ENCODE peak calls at places on chromosome 22, in six cellular contexts. One of them, this sample, is unnamed.

GRCh38 chr22:30044369-30044768 is 35.9 kb upstream of the HORMAD2 start:
- DNase-seq in left ventricle myocardium inferior: no peak
- DNase-seq in Karpas-422: no peak
- DNase-seq in GM23248: peak; percentile 96
- DNase-seq in HFF-Myc: peak; percentile 27
- DNase-seq in thoracic aorta: no peak
- DNase-seq in this sample: peak; percentile 95

GRCh38 chr22:22895776-22896445 is 8.3 kb downstream of the IGLL5 start:
- DNase-seq in left ventricle myocardium inferior: no peak
- DNase-seq in Karpas-422: no peak
- DNase-seq in GM23248: no peak
- DNase-seq in HFF-Myc: no peak
- DNase-seq in thoracic aorta: no peak
- DNase-seq in this sample: no peak

GRCh38 chr22:35437038-35437437 is 37.1 kb downstream of the MCM5 start:
- DNase-seq in left ventricle myocardium inferior: no peak
- DNase-seq in Karpas-422: peak; percentile 88
- DNase-seq in GM23248: peak; percentile 16
- DNase-seq in HFF-Myc: no peak
- DNase-seq in thoracic aorta: no peak
- DNase-seq in this sample: no peak

GRCh38 chr22:24175160-24175808 is 6.0 kb upstream of the SUSD2 start:
- DNase-seq in left ventricle myocardium inferior: peak; percentile 85
- DNase-seq in Karpas-422: peak; percentile 80
- DNase-seq in GM23248: peak; percentile 86
- DNase-seq in HFF-Myc: no peak
- DNase-seq in thoracic aorta: peak; percentile 55
- DNase-seq in this sample: peak; percentile 50

GRCh38 chr22:24583221-24583971 is 9.5 kb downstream of the LRRC75B start:
- DNase-seq in left ventricle myocardium inferior: no peak
- DNase-seq in Karpas-422: no peak
- DNase-seq in GM23248: peak; percentile 28
- DNase-seq in HFF-Myc: no peak
- DNase-seq in thoracic aorta: no peak
- DNase-seq in this sample: no peak

GRCh38 chr22:24807284-24807950 is 1.4 kb downstream of the SGSM1 start:
- DNase-seq in left ventricle myocardium inferior: peak; percentile 32
- DNase-seq in Karpas-422: no peak
- DNase-seq in GM23248: no peak
- DNase-seq in HFF-Myc: no peak
- DNase-seq in thoracic aorta: peak; percentile 57
- DNase-seq in this sample: no peak

GRCh38 chr22:18068381-18068988 is 9.3 kb upstream of the PEX26 start:
- DNase-seq in left ventricle myocardium inferior: no peak
- DNase-seq in Karpas-422: no peak
- DNase-seq in GM23248: peak; percentile 71
- DNase-seq in HFF-Myc: no peak
- DNase-seq in thoracic aorta: no peak
- DNase-seq in this sample: no peak

GRCh38 chr22:47011131-47011854 is 248.8 kb downstream of the TBC1D22A start:
- DNase-seq in left ventricle myocardium inferior: no peak
- DNase-seq in Karpas-422: no peak
- DNase-seq in GM23248: no peak
- DNase-seq in HFF-Myc: no peak
- DNase-seq in thoracic aorta: no peak
- DNase-seq in this sample: no peak

GRCh38 chr22:47192651-47193437 is 430.4 kb downstream of the TBC1D22A start:
- DNase-seq in left ventricle myocardium inferior: no peak
- DNase-seq in Karpas-422: peak; percentile 96
- DNase-seq in GM23248: no peak
- DNase-seq in HFF-Myc: no peak
- DNase-seq in thoracic aorta: no peak
- DNase-seq in this sample: no peak

GRCh38 chr22:30694638-30695350 is at the start of gene OSBP2:
- DNase-seq in left ventricle myocardium inferior: peak; percentile 27
- DNase-seq in Karpas-422: no peak
- DNase-seq in GM23248: peak; percentile 45
- DNase-seq in HFF-Myc: no peak
- DNase-seq in thoracic aorta: no peak
- DNase-seq in this sample: no peak

GRCh38 chr22:22235564-22235963 is 9.0 kb upstream of the VPREB1 start:
- DNase-seq in left ventricle myocardium inferior: no peak
- DNase-seq in Karpas-422: peak; percentile 84
- DNase-seq in GM23248: peak; percentile 23
- DNase-seq in HFF-Myc: no peak
- DNase-seq in thoracic aorta: no peak
- DNase-seq in this sample: no peak

GRCh38 chr22:30183861-30184278 is 62.7 kb downstream of the LIF start:
- DNase-seq in left ventricle myocardium inferior: no peak
- DNase-seq in Karpas-422: no peak
- DNase-seq in GM23248: no peak
- DNase-seq in HFF-Myc: no peak
- DNase-seq in thoracic aorta: no peak
- DNase-seq in this sample: no peak

GRCh38 chr22:28241637-28242290 is 322.7 kb upstream of the PITPNB start:
- DNase-seq in left ventricle myocardium inferior: no peak
- DNase-seq in Karpas-422: no peak
- DNase-seq in GM23248: no peak
- DNase-seq in HFF-Myc: no peak
- DNase-seq in thoracic aorta: no peak
- DNase-seq in this sample: no peak

GRCh38 chr22:18088825-18089568 is 11.2 kb downstream of the PEX26 start:
- DNase-seq in left ventricle myocardium inferior: no peak
- DNase-seq in Karpas-422: no peak
- DNase-seq in GM23248: no peak
- DNase-seq in HFF-Myc: no peak
- DNase-seq in thoracic aorta: no peak
- DNase-seq in this sample: no peak

GRCh38 chr22:35728639-35729308 is 11.1 kb downstream of the APOL5 start:
- DNase-seq in left ventricle myocardium inferior: no peak
- DNase-seq in Karpas-422: peak; percentile 49
- DNase-seq in GM23248: no peak
- DNase-seq in HFF-Myc: no peak
- DNase-seq in thoracic aorta: no peak
- DNase-seq in this sample: no peak

GRCh38 chr22:32557424-32557823 is 82.8 kb downstream of the FBXO7 start:
- DNase-seq in left ventricle myocardium inferior: no peak
- DNase-seq in Karpas-422: no peak
- DNase-seq in GM23248: peak; percentile 55
- DNase-seq in HFF-Myc: no peak
- DNase-seq in thoracic aorta: no peak
- DNase-seq in this sample: no peak

GRCh38 chr22:24424901-24425775 is 2.3 kb upstream of the ADORA2A start:
- DNase-seq in left ventricle myocardium inferior: no peak
- DNase-seq in Karpas-422: peak; percentile 54
- DNase-seq in GM23248: no peak
- DNase-seq in HFF-Myc: no peak
- DNase-seq in thoracic aorta: no peak
- DNase-seq in this sample: no peak

GRCh38 chr22:46512683-46513082 is 24.7 kb downstream of the CELSR1 start:
- DNase-seq in left ventricle myocardium inferior: no peak
- DNase-seq in Karpas-422: no peak
- DNase-seq in GM23248: no peak
- DNase-seq in HFF-Myc: no peak
- DNase-seq in thoracic aorta: no peak
- DNase-seq in this sample: no peak

GRCh38 chr22:29307658-29308147 is 1.3 kb downstream of the GAS2L1 start:
- DNase-seq in left ventricle myocardium inferior: no peak
- DNase-seq in Karpas-422: no peak
- DNase-seq in GM23248: no peak
- DNase-seq in HFF-Myc: no peak
- DNase-seq in thoracic aorta: no peak
- DNase-seq in this sample: no peak

GRCh38 chr22:35322126-35322525 is 22.4 kb downstream of the TOM1 start:
- DNase-seq in left ventricle myocardium inferior: peak; percentile 62
- DNase-seq in Karpas-422: no peak
- DNase-seq in GM23248: no peak
- DNase-seq in HFF-Myc: no peak
- DNase-seq in thoracic aorta: no peak
- DNase-seq in this sample: no peak

GRCh38 chr22:27842994-27843431 is 41.5 kb upstream of the MN1 start:
- DNase-seq in left ventricle myocardium inferior: no peak
- DNase-seq in Karpas-422: no peak
- DNase-seq in GM23248: peak; percentile 47
- DNase-seq in HFF-Myc: peak; percentile 26
- DNase-seq in thoracic aorta: no peak
- DNase-seq in this sample: no peak

GRCh38 chr22:22959147-22959827 is 71.7 kb downstream of the IGLL5 start:
- DNase-seq in left ventricle myocardium inferior: peak; percentile 45
- DNase-seq in Karpas-422: peak; percentile 95
- DNase-seq in GM23248: peak; percentile 65
- DNase-seq in HFF-Myc: peak; percentile 42
- DNase-seq in thoracic aorta: no peak
- DNase-seq in this sample: peak; percentile 59

GRCh38 chr22:24938741-24939341 is 7.7 kb downstream of the LHFPL7 start:
- DNase-seq in left ventricle myocardium inferior: no peak
- DNase-seq in Karpas-422: peak; percentile 80
- DNase-seq in GM23248: peak; percentile 71
- DNase-seq in HFF-Myc: no peak
- DNase-seq in thoracic aorta: no peak
- DNase-seq in this sample: peak; percentile 24

GRCh38 chr22:39083212-39084165 is 6.4 kb downstream of the APOBEC3G start:
- DNase-seq in left ventricle myocardium inferior: no peak
- DNase-seq in Karpas-422: no peak
- DNase-seq in GM23248: no peak
- DNase-seq in HFF-Myc: no peak
- DNase-seq in thoracic aorta: no peak
- DNase-seq in this sample: no peak

GRCh38 chr22:39080052-39080762 is 3.1 kb downstream of the APOBEC3G start:
- DNase-seq in left ventricle myocardium inferior: no peak
- DNase-seq in Karpas-422: no peak
- DNase-seq in GM23248: no peak
- DNase-seq in HFF-Myc: no peak
- DNase-seq in thoracic aorta: no peak
- DNase-seq in this sample: no peak

GRCh38 chr22:39078329-39078728 is 1.3 kb downstream of the APOBEC3G start:
- DNase-seq in left ventricle myocardium inferior: no peak
- DNase-seq in Karpas-422: no peak
- DNase-seq in GM23248: no peak
- DNase-seq in HFF-Myc: no peak
- DNase-seq in thoracic aorta: no peak
- DNase-seq in this sample: no peak

GRCh38 chr22:39081557-39081956 is 4.5 kb downstream of the APOBEC3G start:
- DNase-seq in left ventricle myocardium inferior: no peak
- DNase-seq in Karpas-422: no peak
- DNase-seq in GM23248: no peak
- DNase-seq in HFF-Myc: no peak
- DNase-seq in thoracic aorta: no peak
- DNase-seq in this sample: no peak

DNA sequence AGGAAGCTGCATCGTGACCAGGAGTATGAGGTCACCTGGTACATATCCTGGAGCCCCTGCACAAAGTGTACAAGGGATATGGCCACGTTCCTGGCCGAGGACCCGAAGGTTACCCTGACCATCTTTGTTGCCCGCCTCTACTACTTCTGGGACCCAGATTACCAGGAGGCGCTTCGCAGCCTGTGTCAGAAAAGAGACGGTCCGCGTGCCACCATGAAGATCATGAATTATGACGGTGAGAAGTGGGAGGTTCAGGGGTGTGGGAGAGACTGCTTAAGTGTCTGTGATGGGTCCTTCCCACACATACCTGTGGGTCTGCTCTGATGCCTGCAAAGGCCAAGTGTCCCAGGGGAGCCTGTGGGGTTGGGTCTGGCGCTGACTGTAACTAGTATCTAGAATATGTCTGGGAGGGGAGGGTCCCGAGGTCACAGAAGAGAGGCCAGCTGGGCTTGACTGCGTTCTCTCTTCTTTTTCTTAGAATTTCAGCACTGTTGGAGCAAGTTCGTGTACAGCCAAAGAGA is 4.0 kb downstream of the APOBEC3G start:
- DNase-seq in left ventricle myocardium inferior: no peak
- DNase-seq in Karpas-422: no peak
- DNase-seq in GM23248: no peak
- DNase-seq in HFF-Myc: no peak
- DNase-seq in thoracic aorta: no peak
- DNase-seq in this sample: no peak
- H3K4me3 ChIP-seq in left ventricle myocardium inferior: no peak overlapping the region
- H3K4me3 ChIP-seq in Karpas-422: no peak overlapping the region
- H3K4me3 ChIP-seq in GM23248: no peak overlapping the region
- H3K4me3 ChIP-seq in HFF-Myc: no peak overlapping the region
- H3K4me3 ChIP-seq in thoracic aorta: no peak overlapping the region
- H3K4me3 ChIP-seq in this sample: no peak overlapping the region

DNA sequence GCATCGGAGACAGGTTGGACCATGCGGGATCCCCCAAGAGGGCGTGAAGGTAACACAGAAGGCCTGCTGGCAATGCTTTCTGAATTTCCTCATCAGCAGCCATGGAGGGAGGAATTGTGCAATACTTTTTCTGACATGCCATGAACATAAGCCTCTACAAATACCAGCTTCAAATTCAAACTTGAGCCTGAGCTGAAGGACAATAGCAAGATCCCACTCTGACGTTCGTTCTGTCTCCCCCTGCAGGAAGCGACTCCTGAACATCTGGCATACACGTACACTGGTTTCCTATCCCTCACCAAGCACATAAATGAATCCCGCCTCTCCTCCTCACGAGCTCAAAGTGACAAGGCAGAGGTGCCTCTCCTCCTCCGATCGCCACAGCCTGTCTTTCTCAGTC is 312.2 kb downstream of the BRD1 start:
- DNase-seq in left ventricle myocardium inferior: no peak
- DNase-seq in Karpas-422: no peak
- DNase-seq in GM23248: no peak
- DNase-seq in HFF-Myc: no peak
- DNase-seq in thoracic aorta: no peak
- DNase-seq in this sample: no peak
- H3K4me3 ChIP-seq in left ventricle myocardium inferior: no peak overlapping the region
- H3K4me3 ChIP-seq in Karpas-422: peak overlapping the region; percentile 50
- H3K4me3 ChIP-seq in GM23248: no peak overlapping the region
- H3K4me3 ChIP-seq in HFF-Myc: no peak overlapping the region
- H3K4me3 ChIP-seq in thoracic aorta: no peak overlapping the region
- H3K4me3 ChIP-seq in this sample: no peak overlapping the region

GRCh38 chr22:50272103-50272782 is 2.1 kb upstream of the MAPK11 start:
- DNase-seq in left ventricle myocardium inferior: no peak
- DNase-seq in Karpas-422: no peak
- DNase-seq in GM23248: no peak
- DNase-seq in HFF-Myc: no peak
- DNase-seq in thoracic aorta: no peak
- DNase-seq in this sample: no peak
- H3K4me3 ChIP-seq in left ventricle myocardium inferior: peak overlapping the region; percentile 67
- H3K4me3 ChIP-seq in Karpas-422: no peak overlapping the region
- H3K4me3 ChIP-seq in GM23248: no peak overlapping the region
- H3K4me3 ChIP-seq in HFF-Myc: no peak overlapping the region
- H3K4me3 ChIP-seq in thoracic aorta: no peak overlapping the region
- H3K4me3 ChIP-seq in this sample: no peak overlapping the region

DNA sequence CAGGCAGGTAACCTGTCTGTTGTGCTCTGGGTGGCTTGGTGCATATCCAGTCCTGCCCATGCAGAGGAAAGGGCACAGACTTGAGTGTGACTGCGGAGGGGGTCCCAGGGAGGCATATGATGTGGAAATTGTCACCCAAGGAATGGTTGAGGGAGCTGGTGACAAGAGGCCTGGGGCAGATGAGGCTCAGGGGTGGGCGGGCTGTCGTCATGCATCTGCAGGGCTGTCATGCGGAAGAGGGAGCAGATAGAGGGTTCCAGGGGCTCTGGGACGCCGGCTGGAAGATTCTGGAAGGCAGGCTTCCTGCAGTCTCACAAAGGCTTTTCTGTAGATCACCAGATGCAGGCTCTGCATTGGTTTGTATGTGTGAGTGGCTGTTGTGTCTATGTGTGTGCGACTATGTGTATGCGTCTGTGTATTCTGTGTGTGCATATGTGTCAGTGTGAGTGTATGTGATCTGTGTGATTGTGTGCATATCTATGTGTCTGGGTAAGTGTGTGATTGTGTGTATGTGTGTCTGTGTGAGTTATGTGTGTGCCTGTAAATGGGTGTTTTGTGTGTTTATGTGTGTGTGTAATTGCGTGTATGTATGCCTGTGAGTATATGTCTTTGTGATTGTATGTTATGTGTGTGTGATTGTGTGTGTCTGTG is 7.6 kb upstream of the CACNA1I start:
- DNase-seq in left ventricle myocardium inferior: no peak
- DNase-seq in Karpas-422: no peak
- DNase-seq in GM23248: no peak
- DNase-seq in HFF-Myc: no peak
- DNase-seq in thoracic aorta: no peak
- DNase-seq in this sample: no peak
- H3K4me3 ChIP-seq in left ventricle myocardium inferior: no peak overlapping the region
- H3K4me3 ChIP-seq in Karpas-422: no peak overlapping the region
- H3K4me3 ChIP-seq in GM23248: no peak overlapping the region
- H3K4me3 ChIP-seq in HFF-Myc: no peak overlapping the region
- H3K4me3 ChIP-seq in thoracic aorta: no peak overlapping the region
- H3K4me3 ChIP-seq in this sample: no peak overlapping the region

This sample was measured in astrocyte of the cerebellum.